ENCODE peak calls at places on chromosome 2, in five cellular contexts. One of them, this sample, is unnamed.

GRCh38 chr2:236592821-236593220 is 23.2 kb downstream of the ACKR3 start:
- DNase-seq in iPS DF 19.7: no peak
- DNase-seq in kidney epithelial cell: no peak
- DNase-seq in T-helper 2 cell: no peak
- DNase-seq in bronchial epithelial cell: peak
- DNase-seq in this sample: no peak

GRCh38 chr2:168780671-168781071 is 21.8 kb upstream of the NOSTRIN start:
- DNase-seq in T-helper 2 cell: no peak
- DNase-seq in iPS DF 19.7: no peak
- DNase-seq in kidney epithelial cell: no peak
- DNase-seq in bronchial epithelial cell: peak
- DNase-seq in this sample: no peak

GRCh38 chr2:190791347-190791982 is 89.2 kb upstream of the GLS start:
- DNase-seq in bronchial epithelial cell: peak
- DNase-seq in T-helper 2 cell: no peak
- DNase-seq in iPS DF 19.7: no peak
- DNase-seq in kidney epithelial cell: peak
- DNase-seq in this sample: peak

GRCh38 chr2:74576151-74576755 is 21.7 kb downstream of the DOK1 start:
- DNase-seq in T-helper 2 cell: no peak
- DNase-seq in bronchial epithelial cell: no peak
- DNase-seq in iPS DF 19.7: no peak
- DNase-seq in kidney epithelial cell: no peak
- DNase-seq in this sample: no peak

GRCh38 chr2:156452971-156453370 is 16.8 kb downstream of the GPD2 start:
- DNase-seq in iPS DF 19.7: no peak
- DNase-seq in T-helper 2 cell: no peak
- DNase-seq in kidney epithelial cell: no peak
- DNase-seq in bronchial epithelial cell: no peak
- DNase-seq in this sample: no peak

GRCh38 chr2:148201075-148202004 is 180.4 kb downstream of the MBD5 start:
- DNase-seq in kidney epithelial cell: no peak
- DNase-seq in iPS DF 19.7: peak
- DNase-seq in bronchial epithelial cell: peak
- DNase-seq in T-helper 2 cell: peak
- DNase-seq in this sample: no peak

GRCh38 chr2:160842286-160842685 is 317.9 kb upstream of the TANK start:
- DNase-seq in T-helper 2 cell: no peak
- DNase-seq in kidney epithelial cell: no peak
- DNase-seq in bronchial epithelial cell: no peak
- DNase-seq in iPS DF 19.7: no peak
- DNase-seq in this sample: no peak

GRCh38 chr2:222861411-222862067 is 703 bp downstream of the ACSL3 start:
- DNase-seq in bronchial epithelial cell: no peak
- DNase-seq in T-helper 2 cell: peak
- DNase-seq in kidney epithelial cell: no peak
- DNase-seq in iPS DF 19.7: no peak
- DNase-seq in this sample: peak

GRCh38 chr2:84788498-84788897 is 92.4 kb downstream of the TRABD2A start:
- DNase-seq in kidney epithelial cell: no peak
- DNase-seq in bronchial epithelial cell: no peak
- DNase-seq in iPS DF 19.7: no peak
- DNase-seq in T-helper 2 cell: no peak
- DNase-seq in this sample: no peak

GRCh38 chr2:75157435-75157834 is 41.9 kb downstream of the TACR1 start:
- DNase-seq in T-helper 2 cell: no peak
- DNase-seq in kidney epithelial cell: no peak
- DNase-seq in iPS DF 19.7: no peak
- DNase-seq in bronchial epithelial cell: peak
- DNase-seq in this sample: no peak

GRCh38 chr2:26818972-26819371 is 29.0 kb upstream of the DPYSL5 start:
- DNase-seq in T-helper 2 cell: no peak
- DNase-seq in kidney epithelial cell: no peak
- DNase-seq in iPS DF 19.7: no peak
- DNase-seq in bronchial epithelial cell: no peak
- DNase-seq in this sample: no peak

GRCh38 chr2:211093743-211094303 is 537.4 kb downstream of the CPS1 start:
- DNase-seq in bronchial epithelial cell: peak
- DNase-seq in kidney epithelial cell: no peak
- DNase-seq in T-helper 2 cell: no peak
- DNase-seq in iPS DF 19.7: no peak
- DNase-seq in this sample: no peak

GRCh38 chr2:206642075-206643025 is at the start of gene FAM237A:
- DNase-seq in T-helper 2 cell: no peak
- DNase-seq in bronchial epithelial cell: peak
- DNase-seq in kidney epithelial cell: peak
- DNase-seq in iPS DF 19.7: peak
- DNase-seq in this sample: peak

GRCh38 chr2:98448441-98449145 is 3.9 kb downstream of the INPP4A start:
- DNase-seq in kidney epithelial cell: no peak
- DNase-seq in iPS DF 19.7: no peak
- DNase-seq in bronchial epithelial cell: no peak
- DNase-seq in T-helper 2 cell: no peak
- DNase-seq in this sample: no peak

GRCh38 chr2:2328847-2329246 is 2.2 kb downstream of the MYT1L start:
- DNase-seq in bronchial epithelial cell: peak
- DNase-seq in iPS DF 19.7: peak
- DNase-seq in kidney epithelial cell: no peak
- DNase-seq in T-helper 2 cell: no peak
- DNase-seq in this sample: no peak

GRCh38 chr2:170917219-170917851 is 11.7 kb upstream of the GORASP2 start:
- DNase-seq in iPS DF 19.7: no peak
- DNase-seq in bronchial epithelial cell: no peak
- DNase-seq in kidney epithelial cell: no peak
- DNase-seq in T-helper 2 cell: no peak
- DNase-seq in this sample: no peak

GRCh38 chr2:195613922-195614321 is 43.1 kb upstream of the SLC39A10 start:
- DNase-seq in iPS DF 19.7: no peak
- DNase-seq in bronchial epithelial cell: peak
- DNase-seq in T-helper 2 cell: no peak
- DNase-seq in kidney epithelial cell: peak
- DNase-seq in this sample: no peak

GRCh38 chr2:219159771-219160185 is 837 bp downstream of the NHEJ1 start:
- DNase-seq in iPS DF 19.7: no peak
- DNase-seq in bronchial epithelial cell: no peak
- DNase-seq in T-helper 2 cell: no peak
- DNase-seq in kidney epithelial cell: no peak
- DNase-seq in this sample: no peak

GRCh38 chr2:113233593-113234550 is 44.8 kb downstream of the PAX8 start:
- DNase-seq in bronchial epithelial cell: peak
- DNase-seq in iPS DF 19.7: no peak
- DNase-seq in T-helper 2 cell: no peak
- DNase-seq in kidney epithelial cell: no peak
- DNase-seq in this sample: no peak

GRCh38 chr2:68721482-68722071 is 13.0 kb upstream of the ARHGAP25 start:
- DNase-seq in T-helper 2 cell: peak
- DNase-seq in bronchial epithelial cell: no peak
- DNase-seq in iPS DF 19.7: no peak
- DNase-seq in kidney epithelial cell: no peak
- DNase-seq in this sample: no peak

GRCh38 chr2:70995227-70995729 is 605 bp upstream of the TEX261 start:
- DNase-seq in T-helper 2 cell: peak
- DNase-seq in kidney epithelial cell: no peak
- DNase-seq in iPS DF 19.7: no peak
- DNase-seq in bronchial epithelial cell: peak
- DNase-seq in this sample: no peak

GRCh38 chr2:13006829-13007715 is 290.3 kb downstream of the TRIB2 start:
- DNase-seq in bronchial epithelial cell: peak
- DNase-seq in kidney epithelial cell: peak
- DNase-seq in iPS DF 19.7: peak
- DNase-seq in T-helper 2 cell: peak
- DNase-seq in this sample: peak

GRCh38 chr2:219178377-219179175 is 501 bp downstream of the RETREG2 start:
- DNase-seq in T-helper 2 cell: peak
- DNase-seq in bronchial epithelial cell: peak
- DNase-seq in kidney epithelial cell: no peak
- DNase-seq in iPS DF 19.7: no peak
- DNase-seq in this sample: peak

GRCh38 chr2:159073256-159073655 is 104.8 kb downstream of the TANC1 start:
- DNase-seq in bronchial epithelial cell: peak
- DNase-seq in kidney epithelial cell: peak
- DNase-seq in T-helper 2 cell: no peak
- DNase-seq in iPS DF 19.7: no peak
- DNase-seq in this sample: no peak

GRCh38 chr2:39837856-39838453 is 58.9 kb upstream of the THUMPD2 start:
- DNase-seq in iPS DF 19.7: no peak
- DNase-seq in bronchial epithelial cell: peak
- DNase-seq in T-helper 2 cell: no peak
- DNase-seq in kidney epithelial cell: no peak
- DNase-seq in this sample: no peak

GRCh38 chr2:226934546-226935243 is 98.8 kb downstream of the RHBDD1 start:
- DNase-seq in iPS DF 19.7: no peak
- DNase-seq in T-helper 2 cell: no peak
- DNase-seq in kidney epithelial cell: no peak
- DNase-seq in bronchial epithelial cell: no peak
- DNase-seq in this sample: no peak

GRCh38 chr2:193539188-193539587 is 1344.5 kb upstream of the TMEFF2 start:
- DNase-seq in kidney epithelial cell: no peak
- DNase-seq in bronchial epithelial cell: no peak
- DNase-seq in T-helper 2 cell: no peak
- DNase-seq in iPS DF 19.7: no peak
- DNase-seq in this sample: no peak

GRCh38 chr2:100981011-100981410 is 21.1 kb upstream of the RPL31 start:
- DNase-seq in iPS DF 19.7: no peak
- DNase-seq in bronchial epithelial cell: no peak
- DNase-seq in kidney epithelial cell: no peak
- DNase-seq in T-helper 2 cell: no peak
- DNase-seq in this sample: no peak

GRCh38 chr2:8346706-8347430 is 335.0 kb upstream of the ID2 start:
- DNase-seq in kidney epithelial cell: no peak
- DNase-seq in iPS DF 19.7: no peak
- DNase-seq in T-helper 2 cell: no peak
- DNase-seq in bronchial epithelial cell: no peak
- DNase-seq in this sample: no peak

GRCh38 chr2:56519806-56520205 is 336.0 kb downstream of the CCDC85A start:
- DNase-seq in T-helper 2 cell: no peak
- DNase-seq in iPS DF 19.7: no peak
- DNase-seq in kidney epithelial cell: no peak
- DNase-seq in bronchial epithelial cell: no peak
- DNase-seq in this sample: no peak

GRCh38 chr2:235330775-235331438 is 162.9 kb upstream of the AGAP1 start:
- DNase-seq in bronchial epithelial cell: peak
- DNase-seq in iPS DF 19.7: no peak
- DNase-seq in kidney epithelial cell: no peak
- DNase-seq in T-helper 2 cell: no peak
- DNase-seq in this sample: peak

GRCh38 chr2:72924353-72925240 is 7.3 kb downstream of the EMX1 start:
- DNase-seq in T-helper 2 cell: no peak
- DNase-seq in kidney epithelial cell: no peak
- DNase-seq in bronchial epithelial cell: no peak
- DNase-seq in iPS DF 19.7: no peak
- DNase-seq in this sample: no peak

GRCh38 chr2:106575955-106576354 is 88.8 kb downstream of the CD8B2 start:
- DNase-seq in kidney epithelial cell: peak
- DNase-seq in bronchial epithelial cell: peak
- DNase-seq in T-helper 2 cell: no peak
- DNase-seq in iPS DF 19.7: peak
- DNase-seq in this sample: no peak